ENCODE peak calls at places on chromosomes 5 and 9, in eight cellular contexts. Q is kidney epithelial cell; B is CD8-positive, alpha-beta T cell; R is dorsolateral prefrontal cortex; C is colonic mucosa; X is BE2C; K is foreskin fibroblast; V is IMR-90. W is an unnamed sample.

GRCh38 chr5:76688836-76689235 is 27.1 kb upstream of the F2R start:
- DNase-seq in B (no peak), C (no peak), Q (peak; percentile 50), X (no peak), V (peak; percentile 53), K (peak; percentile 84), R (no peak), W (peak; percentile 24)

GRCh38 chr5:139413963-139414362 is 10.1 kb upstream of the SPATA24 start:
- DNase-seq in C (no peak), R (no peak), X (no peak), B (no peak), V (no peak), K (no peak), Q (no peak), W (no peak)

GRCh38 chr5:140072812-140073211 is 29.7 kb upstream of the NRG2 start:
- DNase-seq in X (no peak), R (no peak), V (no peak), B (no peak), C (no peak), K (no peak), Q (no peak), W (no peak)

GRCh38 chr5:87110721-87111120 is 157.0 kb upstream of the RASA1 start:
- DNase-seq in V (no peak), X (no peak), K (no peak), R (no peak), Q (no peak), C (no peak), B (no peak), W (no peak)

GRCh38 chr5:57007349-57007748 is 55.4 kb upstream of the MIER3 start:
- DNase-seq in B (no peak), Q (no peak), V (no peak), X (no peak), R (no peak), C (no peak), K (no peak), W (no peak)

GRCh38 chr9:33148367-33149019 is 18.6 kb downstream of the B4GALT1 start:
- DNase-seq in X (no peak), Q (no peak), B (no peak), K (no peak), R (no peak), V (no peak), C (no peak), W (no peak)

GRCh38 chr9:137358126-137358525 is 56.1 kb upstream of the NRARP start:
- DNase-seq in Q (no peak), R (no peak), X (no peak), V (no peak), K (no peak), C (no peak), B (no peak), W (no peak)

GRCh38 chr9:109098960-109099308 is 20.8 kb downstream of the TMEM245 start:
- DNase-seq in X (no peak), R (no peak), Q (no peak), C (no peak), B (no peak), K (no peak), V (no peak), W (peak; percentile 36)

GRCh38 chr9:82363666-82364065 is 375.1 kb downstream of the SPATA31D1 start:
- DNase-seq in X (peak; percentile 21), V (no peak), C (no peak), Q (no peak), R (no peak), K (no peak), B (no peak), W (no peak)

GRCh38 chr5:72445969-72446368 is 61.2 kb downstream of the ZNF366 start:
- DNase-seq in X (no peak), C (no peak), K (no peak), R (no peak), V (no peak), Q (no peak), B (no peak), W (no peak)
- H3K4me3 ChIP-seq in X (no peak overlapping the region), C (no peak overlapping the region), K (no peak overlapping the region), R (no peak overlapping the region), V (no peak overlapping the region), Q (no peak overlapping the region), B (no peak overlapping the region), W (no peak overlapping the region)

DNA sequence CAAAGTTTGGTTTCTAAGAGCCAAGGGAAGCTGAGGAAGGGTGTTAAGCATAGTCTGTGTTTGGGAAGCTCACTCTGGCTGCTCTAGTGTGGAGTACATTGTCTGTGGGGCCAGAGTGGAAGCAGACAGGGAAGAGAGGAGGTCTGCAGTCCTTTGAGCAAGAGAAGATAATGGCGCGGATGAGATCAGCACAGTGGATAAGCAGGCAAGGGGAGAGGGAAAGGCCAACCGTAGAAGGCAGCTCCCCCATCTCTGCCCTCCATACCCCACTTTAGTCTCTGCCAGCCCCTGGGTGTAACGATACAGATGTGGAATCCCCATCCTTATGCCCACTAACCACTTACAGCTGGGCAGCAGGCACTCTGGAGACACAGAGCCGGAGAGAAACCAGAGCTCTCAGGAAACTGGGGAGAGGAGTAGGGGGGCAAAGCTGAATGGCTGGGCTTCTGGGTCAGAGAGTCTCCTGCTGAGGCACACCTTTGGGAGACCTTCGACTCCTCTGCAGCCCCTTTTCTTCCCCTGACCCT is 75.0 kb downstream of the SLIT3 start:
- DNase-seq in V (no peak), B (no peak), R (no peak), Q (no peak), X (no peak), C (no peak), K (no peak), W (no peak)
- TF ChIP-seq CTCF in V (no peak), B (no peak), R (no peak), Q (no peak), X (no peak), C (no peak), K (no peak), W (no peak)

DNA sequence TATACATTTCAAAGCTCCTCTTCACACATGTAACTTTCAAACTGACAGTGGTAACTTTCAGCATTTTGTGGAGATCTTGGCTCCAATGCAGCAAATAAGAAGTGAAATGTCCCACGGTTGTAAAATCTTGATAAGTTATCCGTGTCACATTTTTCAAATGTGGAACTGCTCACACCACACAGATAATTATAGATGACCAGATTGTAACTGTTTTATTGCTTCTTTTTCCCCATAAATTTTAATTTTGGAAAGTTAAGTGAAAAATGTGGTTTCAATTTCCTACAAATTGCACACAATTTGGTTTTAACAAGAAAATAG is 347.1 kb downstream of the EBF1 start:
- DNase-seq in X (no peak), Q (no peak), V (no peak), K (no peak), C (no peak), B (no peak), R (no peak), W (peak; percentile 66)
- H3K4me3 ChIP-seq in X (no peak overlapping the region), Q (no peak overlapping the region), V (no peak overlapping the region), K (no peak overlapping the region), C (no peak overlapping the region), B (no peak overlapping the region), R (no peak overlapping the region), W (peak overlapping the region; percentile 12)

GRCh38 chr5:171711631-171712030 is 74.0 kb upstream of the SMIM23 start:
- DNase-seq in V (no peak), R (no peak), B (no peak), Q (no peak), K (no peak), X (no peak), C (no peak), W (no peak)
- TF ChIP-seq CTCF in V (no peak), R (no peak), B (no peak), Q (no peak), K (no peak), X (no peak), C (no peak), W (no peak)

DNA sequence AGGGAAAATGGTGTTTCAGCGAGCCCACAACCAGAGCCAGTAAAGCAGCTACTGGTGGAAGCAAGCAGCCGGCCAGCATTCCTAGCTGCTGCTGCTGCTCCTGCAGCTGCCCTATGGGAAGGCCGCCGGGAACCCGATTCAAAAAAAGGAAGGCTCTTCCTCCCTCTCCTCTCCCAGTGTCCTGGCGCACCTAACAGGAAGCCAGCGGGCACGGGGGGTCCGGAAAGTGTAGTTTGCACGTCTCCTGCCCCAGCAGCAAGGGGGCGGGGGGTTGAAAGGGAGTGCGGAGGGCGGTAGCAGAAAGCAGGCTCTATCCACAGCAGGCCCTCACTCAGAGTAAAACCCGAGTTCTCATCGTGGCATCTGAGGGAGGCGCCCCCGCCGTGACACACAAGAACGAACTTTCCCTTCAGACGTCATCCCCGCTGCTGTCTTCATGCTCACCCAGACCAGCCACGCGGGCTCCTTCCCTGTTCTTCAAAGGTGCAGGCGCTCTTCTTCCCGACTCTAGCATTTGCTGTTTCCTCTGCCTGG is 16.5 kb downstream of the GRXCR2 start:
- DNase-seq in K (peak; percentile 67), Q (no peak), C (no peak), X (no peak), R (no peak), V (peak; percentile 83), B (no peak), W (peak; percentile 53)
- H3K4me3 ChIP-seq in K (peak overlapping the region; percentile 13), Q (no peak overlapping the region), C (no peak overlapping the region), X (no peak overlapping the region), R (peak overlapping the region; percentile 57), V (no peak overlapping the region), B (no peak overlapping the region), W (peak overlapping the region; percentile 38)

DNA sequence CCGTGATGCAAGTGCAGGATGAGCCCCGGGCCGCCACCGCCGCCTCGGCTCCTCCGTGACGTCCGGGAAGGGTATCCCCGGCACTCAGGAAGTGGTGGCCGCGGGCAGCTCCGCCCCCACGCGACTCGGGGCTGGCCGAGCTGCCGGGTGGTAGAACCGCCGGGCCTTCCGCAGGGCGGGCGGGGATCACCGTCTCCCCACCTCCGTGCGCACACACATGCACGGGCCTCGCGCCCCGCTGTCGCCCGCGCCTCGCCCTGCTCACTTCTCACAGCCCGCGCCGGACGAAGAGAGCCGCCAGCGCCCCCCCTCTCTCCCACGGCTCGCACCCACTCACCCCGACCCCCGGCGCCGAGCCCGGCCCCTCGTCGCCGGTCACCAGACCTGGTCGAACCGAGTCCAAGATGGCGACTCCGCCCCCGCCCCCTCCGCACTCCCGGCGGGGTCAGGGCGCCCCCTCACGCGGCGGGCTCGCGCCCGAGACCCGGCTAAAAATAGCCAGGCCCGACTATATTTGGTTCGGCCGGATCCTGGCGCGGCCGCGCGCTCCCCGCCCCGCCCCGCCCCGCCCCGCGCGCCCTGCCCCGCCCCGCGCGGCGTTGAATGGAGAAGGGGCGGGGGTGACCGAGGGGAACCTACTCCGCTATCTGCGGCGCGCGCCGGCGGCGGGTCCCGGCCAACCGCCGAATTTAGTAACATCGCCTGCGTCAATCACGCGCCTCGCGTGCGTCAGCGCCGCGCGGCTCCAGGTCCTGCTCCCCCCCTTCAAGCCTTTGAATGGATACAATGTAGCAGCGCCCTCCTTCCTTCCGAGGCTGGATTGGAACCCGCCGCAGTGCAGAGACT is 2.0 kb upstream of the NR4A3 start:
- DNase-seq in X (peak; percentile 96), Q (peak; percentile 49), V (peak; percentile 96), B (peak; percentile 94), K (peak; percentile 98), R (peak; percentile 91), C (peak; percentile 89), W (peak; percentile 94)
- TF ChIP-seq CTCF in X (no peak), Q (peak; percentile 3), V (peak; percentile 24), B (no peak), K (peak; percentile 14), R (no peak), C (no peak), W (peak; percentile 33)

W was measured in AG10803.